ENCODE peak calls at places on chromosomes 16 and 17, in five cellular contexts. One of them, this sample, is unnamed.

GRCh38 chr16:14097182-14097951 is 26.2 kb downstream of the MRTFB start:
- DNase-seq in IMR-90: no peak
- DNase-seq in neuronal stem cell: peak
- DNase-seq in H9: no peak
- DNase-seq in mesenchymal stem cell: peak
- DNase-seq in this sample: peak

GRCh38 chr17:69050999-69051775 is 9.5 kb downstream of the ABCA9 start:
- DNase-seq in IMR-90: peak
- DNase-seq in neuronal stem cell: no peak
- DNase-seq in H9: no peak
- DNase-seq in mesenchymal stem cell: peak
- DNase-seq in this sample: peak

GRCh38 chr17:32878211-32878610 is 1.3 kb upstream of the MYO1D start:
- DNase-seq in IMR-90: peak
- DNase-seq in neuronal stem cell: no peak
- DNase-seq in H9: no peak
- DNase-seq in mesenchymal stem cell: no peak
- DNase-seq in this sample: no peak

GRCh38 chr17:49987681-49988441 is 7.2 kb downstream of the DLX3 start:
- DNase-seq in IMR-90: no peak
- DNase-seq in neuronal stem cell: no peak
- DNase-seq in H9: peak
- DNase-seq in mesenchymal stem cell: no peak
- DNase-seq in this sample: no peak

GRCh38 chr17:18015603-18016002 is 23.4 kb downstream of the ATPAF2 start:
- DNase-seq in IMR-90: no peak
- DNase-seq in neuronal stem cell: no peak
- DNase-seq in H9: no peak
- DNase-seq in mesenchymal stem cell: no peak
- DNase-seq in this sample: no peak

GRCh38 chr17:56064506-56064905 is 88.8 kb upstream of the ANKFN1 start:
- DNase-seq in IMR-90: no peak
- DNase-seq in neuronal stem cell: no peak
- DNase-seq in H9: peak
- DNase-seq in mesenchymal stem cell: no peak
- DNase-seq in this sample: peak

GRCh38 chr16:64172652-64173051 is 949.2 kb downstream of the CDH11 start:
- DNase-seq in IMR-90: no peak
- DNase-seq in neuronal stem cell: no peak
- DNase-seq in H9: no peak
- DNase-seq in mesenchymal stem cell: no peak
- DNase-seq in this sample: no peak

GRCh38 chr16:54165174-54165911 is 121.2 kb downstream of the IRX3 start:
- DNase-seq in IMR-90: no peak
- DNase-seq in neuronal stem cell: no peak
- DNase-seq in H9: no peak
- DNase-seq in mesenchymal stem cell: no peak
- DNase-seq in this sample: peak

GRCh38 chr16:779561-779960 is 8.6 kb downstream of the RPUSD1 start:
- DNase-seq in IMR-90: no peak
- DNase-seq in neuronal stem cell: no peak
- DNase-seq in H9: no peak
- DNase-seq in mesenchymal stem cell: no peak
- DNase-seq in this sample: no peak

GRCh38 chr17:17496189-17497064 is at the start of gene RASD1:
- DNase-seq in IMR-90: peak
- DNase-seq in neuronal stem cell: peak
- DNase-seq in H9: peak
- DNase-seq in mesenchymal stem cell: peak
- DNase-seq in this sample: peak

GRCh38 chr16:8998114-8998513 is 34.4 kb upstream of the USP7 start:
- DNase-seq in IMR-90: peak
- DNase-seq in neuronal stem cell: no peak
- DNase-seq in H9: no peak
- DNase-seq in mesenchymal stem cell: no peak
- DNase-seq in this sample: no peak

GRCh38 chr17:5126719-5127488 is 11.1 kb downstream of the USP6 start:
- DNase-seq in IMR-90: no peak
- DNase-seq in neuronal stem cell: no peak
- DNase-seq in H9: no peak
- DNase-seq in mesenchymal stem cell: no peak
- DNase-seq in this sample: no peak

GRCh38 chr16:81786321-81786720 is 7.2 kb downstream of the PLCG2 start:
- DNase-seq in IMR-90: peak
- DNase-seq in neuronal stem cell: no peak
- DNase-seq in H9: no peak
- DNase-seq in mesenchymal stem cell: no peak
- DNase-seq in this sample: peak

GRCh38 chr17:71726320-71726719 is 394.5 kb upstream of the SOX9 start:
- DNase-seq in IMR-90: no peak
- DNase-seq in neuronal stem cell: no peak
- DNase-seq in H9: no peak
- DNase-seq in mesenchymal stem cell: no peak
- DNase-seq in this sample: no peak

GRCh38 chr17:71111945-71112344 is 942.6 kb downstream of the KCNJ2 start:
- DNase-seq in IMR-90: no peak
- DNase-seq in neuronal stem cell: no peak
- DNase-seq in H9: no peak
- DNase-seq in mesenchymal stem cell: no peak
- DNase-seq in this sample: no peak

GRCh38 chr17:73201215-73202069 is 8.6 kb downstream of the COG1 start:
- DNase-seq in IMR-90: no peak
- DNase-seq in neuronal stem cell: no peak
- DNase-seq in H9: no peak
- DNase-seq in mesenchymal stem cell: no peak
- DNase-seq in this sample: no peak

GRCh38 chr17:80308672-80309517 is 48.2 kb downstream of the RNF213 start:
- DNase-seq in IMR-90: no peak
- DNase-seq in neuronal stem cell: no peak
- DNase-seq in H9: no peak
- DNase-seq in mesenchymal stem cell: peak
- DNase-seq in this sample: no peak

GRCh38 chr17:416293-417206 is 63.9 kb upstream of the RPH3AL start:
- DNase-seq in IMR-90: no peak
- DNase-seq in neuronal stem cell: no peak
- DNase-seq in H9: no peak
- DNase-seq in mesenchymal stem cell: no peak
- DNase-seq in this sample: no peak

DNA sequence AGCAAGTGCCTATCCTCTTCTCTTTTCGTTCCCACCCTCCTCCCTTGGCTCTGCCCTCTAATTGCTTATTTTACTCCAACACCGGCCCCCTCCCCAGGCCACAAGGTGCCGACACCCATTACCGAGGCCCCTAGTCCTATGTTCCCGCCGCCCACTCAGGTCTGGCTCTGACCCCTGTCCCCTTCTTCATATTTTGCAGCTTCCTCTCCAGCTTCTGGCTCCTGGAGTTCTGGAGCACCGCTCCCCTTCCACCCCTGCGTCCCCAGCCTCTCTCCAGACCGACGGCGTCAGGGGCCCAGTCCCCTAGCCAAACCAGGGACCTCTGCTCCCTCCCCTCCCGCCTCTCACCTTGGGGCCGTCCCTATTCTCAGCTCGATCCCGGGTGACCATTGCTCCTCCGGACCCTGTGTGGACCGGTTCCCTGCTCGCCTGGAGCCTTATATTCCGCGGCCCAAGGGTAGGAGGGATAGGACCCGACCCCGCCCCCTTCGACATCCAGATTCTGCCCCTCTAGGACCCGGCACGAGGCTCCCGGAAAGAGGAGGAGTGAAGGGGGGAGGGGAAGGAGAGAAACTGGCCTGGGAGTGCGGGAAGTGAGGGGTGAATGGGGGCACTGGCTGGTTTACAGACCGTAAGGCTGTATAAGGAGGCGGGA is at the start of gene HES7:
- DNase-seq in IMR-90: peak
- DNase-seq in neuronal stem cell: peak
- DNase-seq in H9: peak
- DNase-seq in mesenchymal stem cell: peak
- DNase-seq in this sample: peak
- H4K8ac ChIP-seq in IMR-90: no peak
- H4K8ac ChIP-seq in neuronal stem cell: no peak
- H4K8ac ChIP-seq in H9: no peak
- H4K8ac ChIP-seq in mesenchymal stem cell: no peak
- H4K8ac ChIP-seq in this sample: no peak

DNA sequence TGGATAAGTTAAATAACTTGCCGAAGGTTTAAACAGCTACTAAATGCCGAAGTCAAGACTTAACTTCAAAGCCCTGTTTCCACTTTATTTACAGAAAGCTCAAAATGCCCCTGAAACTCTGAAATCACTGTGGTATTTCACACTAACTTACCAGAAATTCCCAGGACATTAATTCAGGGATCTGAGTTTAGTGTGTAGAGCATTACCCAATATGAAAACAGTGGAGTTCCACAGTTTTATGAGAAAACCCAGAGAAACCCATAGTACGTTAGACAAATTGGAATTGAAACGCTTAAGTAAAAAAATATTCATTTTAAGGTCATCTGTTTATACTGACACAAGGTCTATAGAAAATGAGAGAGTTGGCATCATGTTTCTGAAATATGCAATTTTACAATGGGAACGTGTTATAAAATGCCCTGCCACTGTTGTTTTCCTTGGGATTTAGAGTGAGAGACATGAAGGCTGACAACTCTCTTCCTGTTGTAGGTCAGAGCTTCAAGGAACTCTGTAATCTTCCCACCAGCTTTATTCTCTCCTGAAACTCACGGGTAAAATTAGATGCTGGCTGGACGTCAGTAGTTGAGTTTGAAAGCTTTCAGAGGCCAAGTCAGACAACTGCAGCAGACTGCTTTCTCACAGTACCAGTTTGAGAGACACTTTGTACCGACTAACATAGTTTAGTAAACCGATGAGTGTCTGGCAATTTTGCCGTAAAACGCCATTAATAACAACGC is 139.4 kb upstream of the TBX2 start:
- DNase-seq in IMR-90: peak
- DNase-seq in neuronal stem cell: no peak
- DNase-seq in H9: no peak
- DNase-seq in mesenchymal stem cell: peak
- DNase-seq in this sample: no peak
- H3K14ac ChIP-seq in IMR-90: peak
- H3K14ac ChIP-seq in neuronal stem cell: no peak
- H3K14ac ChIP-seq in H9: no peak
- H3K14ac ChIP-seq in mesenchymal stem cell: no peak
- H3K14ac ChIP-seq in this sample: no peak

GRCh38 chr17:36931697-36932382 is 5.4 kb upstream of the LHX1 start:
- DNase-seq in IMR-90: no peak
- DNase-seq in neuronal stem cell: no peak
- DNase-seq in H9: peak
- DNase-seq in mesenchymal stem cell: no peak
- DNase-seq in this sample: no peak

GRCh38 chr17:36931096-36931696 is 6.1 kb upstream of the LHX1 start:
- DNase-seq in IMR-90: no peak
- DNase-seq in neuronal stem cell: no peak
- DNase-seq in H9: no peak
- DNase-seq in mesenchymal stem cell: no peak
- DNase-seq in this sample: no peak

GRCh38 chr17:36934144-36934758 is 3.0 kb upstream of the LHX1 start:
- DNase-seq in IMR-90: no peak
- DNase-seq in neuronal stem cell: no peak
- DNase-seq in H9: peak
- DNase-seq in mesenchymal stem cell: no peak
- DNase-seq in this sample: no peak

GRCh38 chr17:36933174-36934143 is 3.8 kb upstream of the LHX1 start:
- DNase-seq in IMR-90: no peak
- DNase-seq in neuronal stem cell: no peak
- DNase-seq in H9: peak
- DNase-seq in mesenchymal stem cell: no peak
- DNase-seq in this sample: no peak

GRCh38 chr17:36932383-36933173 is 4.7 kb upstream of the LHX1 start:
- DNase-seq in IMR-90: no peak
- DNase-seq in neuronal stem cell: no peak
- DNase-seq in H9: peak
- DNase-seq in mesenchymal stem cell: no peak
- DNase-seq in this sample: no peak
- H4K8ac ChIP-seq in IMR-90: no peak
- H4K8ac ChIP-seq in neuronal stem cell: no peak
- H4K8ac ChIP-seq in H9: no peak
- H4K8ac ChIP-seq in mesenchymal stem cell: no peak
- H4K8ac ChIP-seq in this sample: no peak

GRCh38 chr17:76405607-76405966 is 21.2 kb downstream of the SPHK1 start:
- DNase-seq in IMR-90: no peak
- DNase-seq in neuronal stem cell: no peak
- DNase-seq in H9: no peak
- DNase-seq in mesenchymal stem cell: no peak
- DNase-seq in this sample: no peak
- H3K14ac ChIP-seq in IMR-90: no peak
- H3K14ac ChIP-seq in neuronal stem cell: no peak
- H3K14ac ChIP-seq in H9: no peak
- H3K14ac ChIP-seq in mesenchymal stem cell: no peak
- H3K14ac ChIP-seq in this sample: no peak

DNA sequence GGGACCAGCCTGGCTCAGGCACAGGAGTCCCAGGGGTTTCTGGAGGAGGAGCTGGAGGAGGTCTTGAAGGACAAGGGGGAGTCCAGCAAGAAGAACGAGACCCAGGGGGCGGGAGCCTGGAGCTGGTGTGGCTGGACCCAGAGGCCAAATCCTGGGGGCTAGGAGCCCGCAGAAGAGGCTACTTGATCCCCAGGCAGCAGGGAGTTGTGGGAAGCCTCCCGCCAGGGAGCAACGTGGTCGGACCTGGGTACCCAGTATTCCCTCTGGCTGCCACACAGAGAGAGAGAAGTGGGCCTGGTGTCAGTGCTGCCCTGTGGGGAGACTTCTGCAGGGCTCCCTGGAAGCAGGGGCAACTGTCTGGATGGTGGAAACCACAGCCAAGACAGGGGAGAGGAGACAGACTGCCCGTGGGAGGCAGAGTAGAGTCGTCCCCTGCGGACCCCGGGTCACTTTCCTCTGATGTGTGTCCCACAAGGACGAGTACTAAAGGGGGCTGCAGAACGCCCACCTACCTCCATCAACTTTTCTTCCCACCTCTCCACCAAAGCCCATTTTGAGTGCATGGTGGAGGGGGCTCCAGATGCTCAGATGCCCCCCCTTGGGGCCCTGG is 160.4 kb downstream of the GSG1L start:
- DNase-seq in IMR-90: no peak
- DNase-seq in neuronal stem cell: no peak
- DNase-seq in H9: no peak
- DNase-seq in mesenchymal stem cell: no peak
- DNase-seq in this sample: no peak
- H4K8ac ChIP-seq in IMR-90: no peak
- H4K8ac ChIP-seq in neuronal stem cell: no peak
- H4K8ac ChIP-seq in H9: no peak
- H4K8ac ChIP-seq in mesenchymal stem cell: no peak
- H4K8ac ChIP-seq in this sample: no peak

GRCh38 chr17:77957869-77958715 is at the start of gene TNRC6C:
- DNase-seq in IMR-90: peak
- DNase-seq in neuronal stem cell: peak
- DNase-seq in H9: peak
- DNase-seq in mesenchymal stem cell: peak
- DNase-seq in this sample: peak
- H3K14ac ChIP-seq in IMR-90: no peak
- H3K14ac ChIP-seq in neuronal stem cell: peak
- H3K14ac ChIP-seq in H9: peak
- H3K14ac ChIP-seq in mesenchymal stem cell: no peak
- H3K14ac ChIP-seq in this sample: peak